ENCODE peak calls at places on chromosome 12, in seven cellular contexts. One of them, this sample, is unnamed.
A peak's percentile ranks its signal among the peaks of the same experiment; 100 is the strongest.

GRCh38 chr12:24728366-24728765 is 220.5 kb downstream of the BCAT1 start:
- DNase-seq in DND-41: peak; percentile 25
- DNase-seq in OCI-LY7: peak; percentile 55
- DNase-seq in PC-3: peak; percentile 11
- DNase-seq in heart right ventricle: no peak
- DNase-seq in fibroblast of pulmonary artery: peak; percentile 60
- DNase-seq in mucosa of descending colon: no peak
- DNase-seq in this sample: peak; percentile 57

GRCh38 chr12:103140217-103140616 is 182.7 kb downstream of the ASCL1 start:
- DNase-seq in PC-3: no peak
- DNase-seq in fibroblast of pulmonary artery: no peak
- DNase-seq in heart right ventricle: no peak
- DNase-seq in DND-41: no peak
- DNase-seq in OCI-LY7: no peak
- DNase-seq in mucosa of descending colon: no peak
- DNase-seq in this sample: no peak

GRCh38 chr12:82475211-82475610 is 116.9 kb downstream of the METTL25 start:
- DNase-seq in OCI-LY7: no peak
- DNase-seq in PC-3: no peak
- DNase-seq in DND-41: no peak
- DNase-seq in heart right ventricle: no peak
- DNase-seq in fibroblast of pulmonary artery: no peak
- DNase-seq in mucosa of descending colon: no peak
- DNase-seq in this sample: no peak

GRCh38 chr12:93737457-93738198 is 60.5 kb downstream of the CRADD start:
- DNase-seq in heart right ventricle: no peak
- DNase-seq in OCI-LY7: no peak
- DNase-seq in fibroblast of pulmonary artery: no peak
- DNase-seq in DND-41: no peak
- DNase-seq in PC-3: no peak
- DNase-seq in mucosa of descending colon: peak; percentile 42
- DNase-seq in this sample: no peak

GRCh38 chr12:100401660-100402059 is 44.8 kb downstream of the SLC17A8 start:
- DNase-seq in DND-41: no peak
- DNase-seq in mucosa of descending colon: no peak
- DNase-seq in heart right ventricle: no peak
- DNase-seq in PC-3: peak; percentile 76
- DNase-seq in fibroblast of pulmonary artery: peak; percentile 54
- DNase-seq in OCI-LY7: no peak
- DNase-seq in this sample: peak; percentile 34

GRCh38 chr12:1289371-1290155 is 298.5 kb downstream of the ERC1 start:
- DNase-seq in OCI-LY7: no peak
- DNase-seq in fibroblast of pulmonary artery: no peak
- DNase-seq in heart right ventricle: no peak
- DNase-seq in mucosa of descending colon: no peak
- DNase-seq in PC-3: no peak
- DNase-seq in DND-41: no peak
- DNase-seq in this sample: no peak

GRCh38 chr12:120689397-120690082 is 2.6 kb downstream of the MLEC start:
- DNase-seq in fibroblast of pulmonary artery: no peak
- DNase-seq in mucosa of descending colon: no peak
- DNase-seq in heart right ventricle: no peak
- DNase-seq in DND-41: no peak
- DNase-seq in PC-3: no peak
- DNase-seq in OCI-LY7: no peak
- DNase-seq in this sample: no peak

GRCh38 chr12:98188649-98189048 is 326.7 kb upstream of the TMPO start:
- DNase-seq in DND-41: no peak
- DNase-seq in fibroblast of pulmonary artery: peak; percentile 27
- DNase-seq in OCI-LY7: no peak
- DNase-seq in PC-3: peak; percentile 2
- DNase-seq in heart right ventricle: no peak
- DNase-seq in mucosa of descending colon: no peak
- DNase-seq in this sample: peak; percentile 9

GRCh38 chr12:66960704-66961690 is 282.1 kb upstream of the GRIP1 start:
- DNase-seq in heart right ventricle: no peak
- DNase-seq in DND-41: no peak
- DNase-seq in PC-3: peak; percentile 84
- DNase-seq in OCI-LY7: no peak
- DNase-seq in mucosa of descending colon: no peak
- DNase-seq in fibroblast of pulmonary artery: peak; percentile 8
- DNase-seq in this sample: peak; percentile 5

GRCh38 chr12:48109424-48109823 is 3.5 kb upstream of the SENP1 start:
- DNase-seq in heart right ventricle: no peak
- DNase-seq in PC-3: peak; percentile 38
- DNase-seq in fibroblast of pulmonary artery: no peak
- DNase-seq in mucosa of descending colon: no peak
- DNase-seq in OCI-LY7: no peak
- DNase-seq in DND-41: no peak
- DNase-seq in this sample: no peak

GRCh38 chr12:45623221-45623620 is 106.3 kb upstream of the ARID2 start:
- DNase-seq in heart right ventricle: no peak
- DNase-seq in fibroblast of pulmonary artery: no peak
- DNase-seq in PC-3: no peak
- DNase-seq in OCI-LY7: no peak
- DNase-seq in DND-41: no peak
- DNase-seq in mucosa of descending colon: no peak
- DNase-seq in this sample: no peak

GRCh38 chr12:132219323-132219722 is 75.1 kb downstream of the NOC4L start:
- DNase-seq in heart right ventricle: no peak
- DNase-seq in PC-3: no peak
- DNase-seq in OCI-LY7: no peak
- DNase-seq in mucosa of descending colon: no peak
- DNase-seq in fibroblast of pulmonary artery: no peak
- DNase-seq in DND-41: no peak
- DNase-seq in this sample: no peak

GRCh38 chr12:123983822-123984485 is 10.9 kb downstream of the ZNF664 start:
- DNase-seq in mucosa of descending colon: peak; percentile 63
- DNase-seq in OCI-LY7: peak; percentile 76
- DNase-seq in fibroblast of pulmonary artery: peak; percentile 85
- DNase-seq in heart right ventricle: peak; percentile 47
- DNase-seq in DND-41: peak; percentile 44
- DNase-seq in PC-3: peak; percentile 84
- DNase-seq in this sample: peak; percentile 73

GRCh38 chr12:7189398-7190267 is at the start of gene PEX5:
- DNase-seq in DND-41: peak; percentile 93
- DNase-seq in mucosa of descending colon: peak; percentile 92
- DNase-seq in heart right ventricle: peak; percentile 88
- DNase-seq in OCI-LY7: peak; percentile 98
- DNase-seq in PC-3: peak; percentile 89
- DNase-seq in fibroblast of pulmonary artery: peak; percentile 95
- DNase-seq in this sample: peak; percentile 95

GRCh38 chr12:124512667-124513296 is 54.6 kb downstream of the NCOR2 start:
- DNase-seq in DND-41: no peak
- DNase-seq in heart right ventricle: peak; percentile 90
- DNase-seq in PC-3: peak; percentile 98
- DNase-seq in OCI-LY7: no peak
- DNase-seq in mucosa of descending colon: peak; percentile 79
- DNase-seq in fibroblast of pulmonary artery: peak; percentile 98
- DNase-seq in this sample: peak; percentile 98

GRCh38 chr12:65536876-65537661 is 258.6 kb downstream of the MSRB3 start:
- DNase-seq in OCI-LY7: no peak
- DNase-seq in PC-3: peak; percentile 99
- DNase-seq in DND-41: no peak
- DNase-seq in heart right ventricle: peak; percentile 14
- DNase-seq in fibroblast of pulmonary artery: peak; percentile 100
- DNase-seq in mucosa of descending colon: no peak
- DNase-seq in this sample: peak; percentile 100

GRCh38 chr12:94012508-94013044 is 135.8 kb upstream of the PLXNC1 start:
- DNase-seq in PC-3: no peak
- DNase-seq in DND-41: no peak
- DNase-seq in mucosa of descending colon: no peak
- DNase-seq in heart right ventricle: no peak
- DNase-seq in fibroblast of pulmonary artery: no peak
- DNase-seq in OCI-LY7: no peak
- DNase-seq in this sample: no peak

GRCh38 chr12:42140901-42141300 is 3.8 kb downstream of the GXYLT1 start:
- DNase-seq in fibroblast of pulmonary artery: peak; percentile 38
- DNase-seq in DND-41: no peak
- DNase-seq in OCI-LY7: no peak
- DNase-seq in PC-3: peak; percentile 62
- DNase-seq in heart right ventricle: peak; percentile 17
- DNase-seq in mucosa of descending colon: no peak
- DNase-seq in this sample: peak; percentile 45

GRCh38 chr12:203462-204260 is 10.3 kb downstream of the SLC6A12 start:
- DNase-seq in DND-41: no peak
- DNase-seq in PC-3: no peak
- DNase-seq in heart right ventricle: no peak
- DNase-seq in OCI-LY7: no peak
- DNase-seq in mucosa of descending colon: no peak
- DNase-seq in fibroblast of pulmonary artery: no peak
- DNase-seq in this sample: no peak

GRCh38 chr12:88325076-88325827 is 183.1 kb downstream of the TMTC3 start:
- DNase-seq in fibroblast of pulmonary artery: peak; percentile 85
- DNase-seq in PC-3: peak; percentile 92
- DNase-seq in DND-41: no peak
- DNase-seq in OCI-LY7: no peak
- DNase-seq in heart right ventricle: no peak
- DNase-seq in mucosa of descending colon: peak; percentile 11
- DNase-seq in this sample: peak; percentile 94

GRCh38 chr12:29309320-29309902 is 71.6 kb downstream of the ERGIC2 start:
- DNase-seq in DND-41: no peak
- DNase-seq in fibroblast of pulmonary artery: peak; percentile 62
- DNase-seq in heart right ventricle: no peak
- DNase-seq in mucosa of descending colon: no peak
- DNase-seq in PC-3: peak; percentile 73
- DNase-seq in OCI-LY7: peak; percentile 16
- DNase-seq in this sample: peak; percentile 35

GRCh38 chr12:481422-481821 is 21.7 kb downstream of the B4GALNT3 start:
- DNase-seq in mucosa of descending colon: no peak
- DNase-seq in fibroblast of pulmonary artery: peak; percentile 62
- DNase-seq in OCI-LY7: no peak
- DNase-seq in heart right ventricle: peak; percentile 75
- DNase-seq in DND-41: no peak
- DNase-seq in PC-3: no peak
- DNase-seq in this sample: peak; percentile 75

DNA sequence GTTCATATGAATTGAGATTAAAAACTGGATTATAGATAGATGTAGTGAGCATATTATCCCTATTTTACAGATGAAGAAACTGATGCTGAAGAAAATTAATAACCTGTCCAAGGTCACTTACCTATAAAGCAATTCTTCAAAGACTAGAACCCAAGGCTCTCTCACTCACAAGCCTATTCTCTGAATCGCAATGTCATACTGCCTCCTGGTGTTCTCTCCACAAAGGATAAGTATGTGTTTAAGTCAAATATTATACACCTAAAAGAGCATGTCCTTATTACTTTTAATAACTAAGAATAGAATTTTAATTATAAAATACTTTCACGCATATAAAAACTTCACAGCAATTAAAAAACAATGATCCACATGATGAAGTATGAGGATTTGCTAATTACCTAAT is 721.3 kb upstream of the USP15 start:
- DNase-seq in PC-3: peak; percentile 60
- DNase-seq in DND-41: no peak
- DNase-seq in OCI-LY7: peak; percentile 70
- DNase-seq in mucosa of descending colon: no peak
- DNase-seq in heart right ventricle: no peak
- DNase-seq in fibroblast of pulmonary artery: no peak
- DNase-seq in this sample: no peak
- TF ChIP-seq CTCF in PC-3: peak; percentile 64
- TF ChIP-seq CTCF in DND-41: peak; percentile 12
- TF ChIP-seq CTCF in OCI-LY7: peak; percentile 85
- TF ChIP-seq CTCF in mucosa of descending colon: no peak
- TF ChIP-seq CTCF in heart right ventricle: no peak
- TF ChIP-seq CTCF in fibroblast of pulmonary artery: no peak
- TF ChIP-seq CTCF in this sample: no peak

GRCh38 chr12:52975820-52976573 is 27.1 kb downstream of the KRT18 start:
- DNase-seq in fibroblast of pulmonary artery: peak; percentile 40
- DNase-seq in PC-3: peak; percentile 67
- DNase-seq in mucosa of descending colon: peak; percentile 77
- DNase-seq in DND-41: no peak
- DNase-seq in heart right ventricle: no peak
- DNase-seq in OCI-LY7: no peak
- DNase-seq in this sample: no peak
- H3K4me3 ChIP-seq in fibroblast of pulmonary artery: no peak overlapping the region
- H3K4me3 ChIP-seq in PC-3: no peak overlapping the region
- H3K4me3 ChIP-seq in mucosa of descending colon: no peak overlapping the region
- H3K4me3 ChIP-seq in DND-41: no peak overlapping the region
- H3K4me3 ChIP-seq in heart right ventricle: no peak overlapping the region
- H3K4me3 ChIP-seq in OCI-LY7: no peak overlapping the region
- H3K4me3 ChIP-seq in this sample: no peak overlapping the region

GRCh38 chr12:76559277-76560082 is at the start of gene OSBPL8:
- DNase-seq in fibroblast of pulmonary artery: peak; percentile 89
- DNase-seq in DND-41: peak; percentile 95
- DNase-seq in OCI-LY7: peak; percentile 93
- DNase-seq in PC-3: peak; percentile 93
- DNase-seq in heart right ventricle: peak; percentile 96
- DNase-seq in mucosa of descending colon: peak; percentile 99
- DNase-seq in this sample: peak; percentile 94
- TF ChIP-seq CTCF in fibroblast of pulmonary artery: no peak
- TF ChIP-seq CTCF in DND-41: peak; percentile 34
- TF ChIP-seq CTCF in OCI-LY7: peak; percentile 38
- TF ChIP-seq CTCF in PC-3: no peak
- TF ChIP-seq CTCF in heart right ventricle: no peak
- TF ChIP-seq CTCF in mucosa of descending colon: no peak
- TF ChIP-seq CTCF in this sample: peak; percentile 35

GRCh38 chr12:130504836-130505175 is 167.1 kb downstream of the PIWIL1 start:
- DNase-seq in fibroblast of pulmonary artery: no peak
- DNase-seq in OCI-LY7: no peak
- DNase-seq in mucosa of descending colon: no peak
- DNase-seq in heart right ventricle: no peak
- DNase-seq in PC-3: no peak
- DNase-seq in DND-41: no peak
- DNase-seq in this sample: no peak
- H3K4me3 ChIP-seq in fibroblast of pulmonary artery: no peak overlapping the region
- H3K4me3 ChIP-seq in OCI-LY7: no peak overlapping the region
- H3K4me3 ChIP-seq in mucosa of descending colon: no peak overlapping the region
- H3K4me3 ChIP-seq in heart right ventricle: no peak overlapping the region
- H3K4me3 ChIP-seq in PC-3: no peak overlapping the region
- H3K4me3 ChIP-seq in DND-41: no peak overlapping the region
- H3K4me3 ChIP-seq in this sample: no peak overlapping the region

GRCh38 chr12:108807476-108807875 is 49.9 kb downstream of the SSH1 start:
- DNase-seq in OCI-LY7: no peak
- DNase-seq in fibroblast of pulmonary artery: no peak
- DNase-seq in DND-41: no peak
- DNase-seq in heart right ventricle: no peak
- DNase-seq in mucosa of descending colon: no peak
- DNase-seq in PC-3: no peak
- DNase-seq in this sample: no peak
- TF ChIP-seq CTCF in OCI-LY7: no peak
- TF ChIP-seq CTCF in fibroblast of pulmonary artery: no peak
- TF ChIP-seq CTCF in DND-41: no peak
- TF ChIP-seq CTCF in heart right ventricle: no peak
- TF ChIP-seq CTCF in mucosa of descending colon: no peak
- TF ChIP-seq CTCF in PC-3: no peak
- TF ChIP-seq CTCF in this sample: no peak

This sample was measured in astrocyte of the spinal cord.